ENCODE peak calls at places on chromosome 21, in seven cellular contexts. P is heart left ventricle, D is testis, G is fibroblast of lung, V is NT2/D1, O is breast epithelium, A is thyroid gland. N is an unnamed sample.

GRCh38 chr21:18449586-18449985 is 46.0 kb upstream of the TMPRSS15 start:
- DNase-seq in P (no peak), D (no peak), G (no peak), V (no peak), O (no peak), A (no peak), N (no peak)

GRCh38 chr21:31236528-31236927 is 107.5 kb downstream of the TIAM1 start:
- DNase-seq in P (no peak), D (no peak), G (no peak), V (no peak), O (no peak), A (no peak), N (peak; percentile 72)

GRCh38 chr21:38037416-38037815 is 121.2 kb upstream of the KCNJ6 start:
- DNase-seq in P (no peak), D (no peak), G (no peak), V (no peak), O (no peak), A (no peak), N (peak; percentile 29)

GRCh38 chr21:44962481-44962966 is 22.7 kb downstream of the SLX9 start:
- DNase-seq in P (peak; percentile 53), D (no peak), G (peak; percentile 99), V (no peak), O (no peak), A (peak; percentile 55), N (peak; percentile 88)

GRCh38 chr21:26460621-26461020 is 112.5 kb downstream of the CYYR1 start:
- DNase-seq in P (no peak), D (no peak), G (no peak), V (no peak), O (no peak), A (no peak), N (no peak)

GRCh38 chr21:36881223-36881622 is 85.2 kb downstream of the HLCS start:
- DNase-seq in P (no peak), D (no peak), G (no peak), V (no peak), O (no peak), A (no peak), N (peak; percentile 95)

GRCh38 chr21:17114019-17114418 is 398.8 kb upstream of the CXADR start:
- DNase-seq in P (no peak), D (no peak), G (no peak), V (peak; percentile 36), O (no peak), A (no peak), N (no peak)

GRCh38 chr21:41957991-41958766 is 4.4 kb upstream of the C2CD2 start:
- DNase-seq in P (peak; percentile 85), D (peak; percentile 71), G (peak; percentile 93), V (no peak), O (peak; percentile 58), A (peak; percentile 49), N (peak; percentile 84)

GRCh38 chr21:24076179-24076578 is 1531.1 kb downstream of the MRPL39 start:
- DNase-seq in P (no peak), D (no peak), G (peak; percentile 49), V (no peak), O (no peak), A (no peak), N (no peak)

GRCh38 chr21:37036177-37036576 is 29.7 kb downstream of the RIPPLY3 start:
- DNase-seq in P (no peak), D (no peak), G (no peak), V (no peak), O (no peak), A (no peak), N (peak; percentile 8)

GRCh38 chr21:37538971-37539590 is 172.5 kb downstream of the DYRK1A start:
- DNase-seq in P (no peak), D (no peak), G (no peak), V (no peak), O (no peak), A (no peak), N (no peak)

GRCh38 chr21:41833138-41834115 is 45.7 kb downstream of the PRDM15 start:
- DNase-seq in P (no peak), D (no peak), G (no peak), V (no peak), O (no peak), A (no peak), N (no peak)

GRCh38 chr21:46220275-46220810 is 8.2 kb downstream of the LSS start:
- DNase-seq in P (no peak), D (peak; percentile 12), G (no peak), V (no peak), O (peak; percentile 12), A (no peak), N (no peak)

GRCh38 chr21:43864313-43864805 is 664 bp upstream of the AGPAT3 start:
- DNase-seq in P (peak; percentile 57), D (peak; percentile 76), G (peak; percentile 31), V (no peak), O (peak; percentile 67), A (peak; percentile 82), N (peak; percentile 37)

GRCh38 chr21:15434185-15434905 is 295.4 kb upstream of the USP25 start:
- DNase-seq in P (no peak), D (no peak), G (no peak), V (no peak), O (no peak), A (no peak), N (no peak)
- H3K4me1 ChIP-seq in P (no peaks in the 10 kb centered on the region), D (peaks cover 12% of the 10 kb centered on the region), G (no peaks in the 10 kb centered on the region), V (no peaks in the 10 kb centered on the region), O (no peaks in the 10 kb centered on the region), A (no peaks in the 10 kb centered on the region), N (no peaks in the 10 kb centered on the region)

GRCh38 chr21:34935452-34935851 is 113.7 kb downstream of the RUNX1 start:
- DNase-seq in P (no peak), D (no peak), G (no peak), V (no peak), O (no peak), A (no peak), N (no peak)

GRCh38 chr21:34938079-34938764 is 110.9 kb downstream of the RUNX1 start:
- DNase-seq in P (no peak), D (no peak), G (no peak), V (no peak), O (no peak), A (no peak), N (no peak)

GRCh38 chr21:34935868-34936267 is 113.2 kb downstream of the RUNX1 start:
- DNase-seq in P (no peak), D (no peak), G (no peak), V (no peak), O (no peak), A (no peak), N (peak; percentile 21)

GRCh38 chr21:34936874-34937563 is 112.1 kb downstream of the RUNX1 start:
- DNase-seq in P (no peak), D (no peak), G (no peak), V (no peak), O (no peak), A (no peak), N (no peak)

GRCh38 chr21:34936299-34936698 is 112.8 kb downstream of the RUNX1 start:
- DNase-seq in P (no peak), D (no peak), G (no peak), V (no peak), O (no peak), A (no peak), N (no peak)
- H3K4me3 ChIP-seq in P (no peak overlapping the region), D (no peak overlapping the region), G (no peak overlapping the region), V (no peak overlapping the region), O (no peak overlapping the region), A (no peak overlapping the region), N (no peak overlapping the region)

DNA sequence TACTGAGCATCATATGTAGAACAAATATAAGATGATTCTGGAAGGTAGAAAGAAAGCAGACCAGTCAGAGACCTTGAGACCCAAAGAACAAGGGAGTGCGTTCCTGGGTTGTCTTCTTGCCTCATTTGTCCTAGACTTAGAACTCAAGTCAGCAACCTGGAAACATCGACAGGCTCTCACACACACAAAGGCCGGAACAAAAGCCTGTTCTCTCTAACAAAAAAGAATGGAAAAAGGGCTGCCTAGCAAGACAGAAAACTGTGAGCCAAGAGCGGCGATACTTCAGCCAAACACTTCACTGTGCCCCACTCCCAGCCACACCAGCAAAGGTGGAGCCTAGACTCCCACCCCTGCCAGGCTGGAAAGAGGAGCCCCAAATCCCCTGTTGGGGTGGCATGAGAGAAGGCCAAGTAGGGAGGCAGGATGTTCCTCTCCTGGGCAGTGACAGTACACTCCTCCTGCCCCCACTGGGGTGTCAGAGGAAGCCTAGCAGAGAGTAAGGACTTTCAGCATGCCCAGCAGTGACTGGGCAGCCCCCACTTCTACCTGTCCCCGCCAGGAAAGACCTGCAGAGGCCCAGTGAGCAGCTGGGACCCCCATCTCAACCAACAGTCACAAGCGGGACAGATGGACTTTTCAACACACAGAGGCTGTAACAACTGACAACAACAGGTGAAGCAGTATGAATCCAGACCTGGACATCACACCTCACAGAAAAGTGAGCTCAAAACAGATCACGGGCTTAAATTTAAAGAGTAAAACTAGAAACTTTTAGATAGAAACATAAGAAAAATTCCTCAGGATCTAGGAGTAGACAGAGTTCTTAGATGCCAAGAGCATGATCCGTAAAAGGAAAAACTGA is 33.0 kb downstream of the MRAP start:
- DNase-seq in P (no peak), D (no peak), G (no peak), V (no peak), O (no peak), A (no peak), N (no peak)
- H3K36me3 ChIP-seq in P (peaks cover 24% of the 10 kb centered on the region), D (no peaks in the 10 kb centered on the region), G (peaks cover 20% of the 10 kb centered on the region), V (peaks cover 87% of the 10 kb centered on the region), O (peaks cover 14% of the 10 kb centered on the region), A (peaks cover 17% of the 10 kb centered on the region), N (peaks cover 65% of the 10 kb centered on the region)

GRCh38 chr21:29316029-29316742 is 17.5 kb downstream of the BACH1 start:
- DNase-seq in P (no peak), D (no peak), G (no peak), V (no peak), O (no peak), A (no peak), N (no peak)
- H3K4me1 ChIP-seq in P (peaks cover 14% of the 10 kb centered on the region), D (no peaks in the 10 kb centered on the region), G (peaks cover 6% of the 10 kb centered on the region), V (no peaks in the 10 kb centered on the region), O (no peaks in the 10 kb centered on the region), A (peaks cover 29% of the 10 kb centered on the region), N (peaks cover 4% of the 10 kb centered on the region)